ENCODE peak calls at places on chromosomes 11 and 22, in four cellular contexts. One of them, this sample, is unnamed.
A peak's percentile ranks its signal among the peaks of the same experiment; 100 is the strongest.

GRCh38 chr22:24120029-24120428 is 61.3 kb upstream of the SUSD2 start:
- DNase-seq in stimulated activated CD4-positive, alpha-beta T cell treated with anti-CD3 and anti-CD28 coated beads, TNF-alpha, amount 100 ng/mL, for 24 hours: no peak
- DNase-seq in neural progenitor cell: no peak
- DNase-seq in choroid plexus epithelial cell: no peak
- DNase-seq in this sample: no peak

GRCh38 chr11:73386026-73386425 is 9.8 kb downstream of the RELT start:
- DNase-seq in stimulated activated CD4-positive, alpha-beta T cell treated with anti-CD3 and anti-CD28 coated beads, TNF-alpha, amount 100 ng/mL, for 24 hours: no peak
- DNase-seq in neural progenitor cell: no peak
- DNase-seq in choroid plexus epithelial cell: no peak
- DNase-seq in this sample: no peak

GRCh38 chr11:845872-846271 is 3.2 kb downstream of the TSPAN4 start:
- DNase-seq in stimulated activated CD4-positive, alpha-beta T cell treated with anti-CD3 and anti-CD28 coated beads, TNF-alpha, amount 100 ng/mL, for 24 hours: no peak
- DNase-seq in neural progenitor cell: no peak
- DNase-seq in choroid plexus epithelial cell: peak; percentile 49
- DNase-seq in this sample: no peak

GRCh38 chr11:63720611-63721010 is 39.3 kb downstream of the RTN3 start:
- DNase-seq in stimulated activated CD4-positive, alpha-beta T cell treated with anti-CD3 and anti-CD28 coated beads, TNF-alpha, amount 100 ng/mL, for 24 hours: no peak
- DNase-seq in neural progenitor cell: no peak
- DNase-seq in choroid plexus epithelial cell: no peak
- DNase-seq in this sample: no peak

GRCh38 chr11:35418847-35419712 is at the start of gene SLC1A2:
- DNase-seq in stimulated activated CD4-positive, alpha-beta T cell treated with anti-CD3 and anti-CD28 coated beads, TNF-alpha, amount 100 ng/mL, for 24 hours: no peak
- DNase-seq in neural progenitor cell: peak; percentile 82
- DNase-seq in choroid plexus epithelial cell: peak; percentile 26
- DNase-seq in this sample: no peak

GRCh38 chr11:113773092-113773415 is 438 bp downstream of the ZW10 start:
- DNase-seq in stimulated activated CD4-positive, alpha-beta T cell treated with anti-CD3 and anti-CD28 coated beads, TNF-alpha, amount 100 ng/mL, for 24 hours: no peak
- DNase-seq in neural progenitor cell: peak; percentile 44
- DNase-seq in choroid plexus epithelial cell: peak; percentile 19
- DNase-seq in this sample: no peak

GRCh38 chr22:50525991-50526848 is 822 bp upstream of the SCO2 start:
- DNase-seq in stimulated activated CD4-positive, alpha-beta T cell treated with anti-CD3 and anti-CD28 coated beads, TNF-alpha, amount 100 ng/mL, for 24 hours: peak; percentile 91
- DNase-seq in neural progenitor cell: peak; percentile 87
- DNase-seq in choroid plexus epithelial cell: peak; percentile 83
- DNase-seq in this sample: no peak

GRCh38 chr11:26537341-26537740 is 34.7 kb downstream of the MUC15 start:
- DNase-seq in stimulated activated CD4-positive, alpha-beta T cell treated with anti-CD3 and anti-CD28 coated beads, TNF-alpha, amount 100 ng/mL, for 24 hours: no peak
- DNase-seq in neural progenitor cell: peak; percentile 42
- DNase-seq in choroid plexus epithelial cell: no peak
- DNase-seq in this sample: no peak

GRCh38 chr11:107203656-107204055 is 185.4 kb upstream of the GUCY1A2 start:
- DNase-seq in stimulated activated CD4-positive, alpha-beta T cell treated with anti-CD3 and anti-CD28 coated beads, TNF-alpha, amount 100 ng/mL, for 24 hours: no peak
- DNase-seq in neural progenitor cell: no peak
- DNase-seq in choroid plexus epithelial cell: no peak
- DNase-seq in this sample: no peak

GRCh38 chr11:125236072-125236825 is 71.7 kb downstream of the PKNOX2 start:
- DNase-seq in stimulated activated CD4-positive, alpha-beta T cell treated with anti-CD3 and anti-CD28 coated beads, TNF-alpha, amount 100 ng/mL, for 24 hours: no peak
- DNase-seq in neural progenitor cell: no peak
- DNase-seq in choroid plexus epithelial cell: no peak
- DNase-seq in this sample: no peak

GRCh38 chr11:26297179-26297970 is 34.6 kb upstream of the ANO3 start:
- DNase-seq in stimulated activated CD4-positive, alpha-beta T cell treated with anti-CD3 and anti-CD28 coated beads, TNF-alpha, amount 100 ng/mL, for 24 hours: no peak
- DNase-seq in neural progenitor cell: peak; percentile 65
- DNase-seq in choroid plexus epithelial cell: peak; percentile 90
- DNase-seq in this sample: peak; percentile 87

GRCh38 chr11:102879801-102880200 is 5.0 kb upstream of the MMP12 start:
- DNase-seq in stimulated activated CD4-positive, alpha-beta T cell treated with anti-CD3 and anti-CD28 coated beads, TNF-alpha, amount 100 ng/mL, for 24 hours: no peak
- DNase-seq in neural progenitor cell: no peak
- DNase-seq in choroid plexus epithelial cell: no peak
- DNase-seq in this sample: no peak

GRCh38 chr11:15158351-15159015 is 43.8 kb downstream of the INSC start:
- DNase-seq in stimulated activated CD4-positive, alpha-beta T cell treated with anti-CD3 and anti-CD28 coated beads, TNF-alpha, amount 100 ng/mL, for 24 hours: no peak
- DNase-seq in neural progenitor cell: no peak
- DNase-seq in choroid plexus epithelial cell: peak; percentile 70
- DNase-seq in this sample: no peak

GRCh38 chr22:28481725-28482124 is 197.9 kb downstream of the TTC28 start:
- DNase-seq in stimulated activated CD4-positive, alpha-beta T cell treated with anti-CD3 and anti-CD28 coated beads, TNF-alpha, amount 100 ng/mL, for 24 hours: no peak
- DNase-seq in neural progenitor cell: no peak
- DNase-seq in choroid plexus epithelial cell: no peak
- DNase-seq in this sample: no peak

GRCh38 chr22:30304495-30305244 is 15.4 kb upstream of the CASTOR1 start:
- DNase-seq in stimulated activated CD4-positive, alpha-beta T cell treated with anti-CD3 and anti-CD28 coated beads, TNF-alpha, amount 100 ng/mL, for 24 hours: no peak
- DNase-seq in neural progenitor cell: no peak
- DNase-seq in choroid plexus epithelial cell: no peak
- DNase-seq in this sample: no peak

GRCh38 chr11:75280227-75280671 is 39.7 kb downstream of the TPBGL start:
- DNase-seq in stimulated activated CD4-positive, alpha-beta T cell treated with anti-CD3 and anti-CD28 coated beads, TNF-alpha, amount 100 ng/mL, for 24 hours: peak; percentile 71
- DNase-seq in neural progenitor cell: peak; percentile 84
- DNase-seq in choroid plexus epithelial cell: peak; percentile 80
- DNase-seq in this sample: no peak

GRCh38 chr11:85672111-85672875 is 7.4 kb upstream of the CREBZF start:
- DNase-seq in stimulated activated CD4-positive, alpha-beta T cell treated with anti-CD3 and anti-CD28 coated beads, TNF-alpha, amount 100 ng/mL, for 24 hours: no peak
- DNase-seq in neural progenitor cell: no peak
- DNase-seq in choroid plexus epithelial cell: no peak
- DNase-seq in this sample: no peak

GRCh38 chr11:104581246-104581980 is 316.8 kb downstream of the CASP12 start:
- DNase-seq in stimulated activated CD4-positive, alpha-beta T cell treated with anti-CD3 and anti-CD28 coated beads, TNF-alpha, amount 100 ng/mL, for 24 hours: no peak
- DNase-seq in neural progenitor cell: peak; percentile 61
- DNase-seq in choroid plexus epithelial cell: peak; percentile 80
- DNase-seq in this sample: no peak

GRCh38 chr11:77159937-77160495 is 32.0 kb downstream of the MYO7A start:
- DNase-seq in stimulated activated CD4-positive, alpha-beta T cell treated with anti-CD3 and anti-CD28 coated beads, TNF-alpha, amount 100 ng/mL, for 24 hours: no peak
- DNase-seq in neural progenitor cell: no peak
- DNase-seq in choroid plexus epithelial cell: no peak
- DNase-seq in this sample: no peak

GRCh38 chr11:125256471-125257010 is 92.0 kb downstream of the PKNOX2 start:
- DNase-seq in stimulated activated CD4-positive, alpha-beta T cell treated with anti-CD3 and anti-CD28 coated beads, TNF-alpha, amount 100 ng/mL, for 24 hours: no peak
- DNase-seq in neural progenitor cell: no peak
- DNase-seq in choroid plexus epithelial cell: peak; percentile 38
- DNase-seq in this sample: no peak

GRCh38 chr22:50613291-50613981 is 12.8 kb downstream of the MAPK8IP2 start:
- DNase-seq in stimulated activated CD4-positive, alpha-beta T cell treated with anti-CD3 and anti-CD28 coated beads, TNF-alpha, amount 100 ng/mL, for 24 hours: no peak
- DNase-seq in neural progenitor cell: no peak
- DNase-seq in choroid plexus epithelial cell: peak; percentile 22
- DNase-seq in this sample: no peak

GRCh38 chr11:42344204-42344792 is 884.8 kb upstream of the LRRC4C start:
- DNase-seq in stimulated activated CD4-positive, alpha-beta T cell treated with anti-CD3 and anti-CD28 coated beads, TNF-alpha, amount 100 ng/mL, for 24 hours: no peak
- DNase-seq in neural progenitor cell: no peak
- DNase-seq in choroid plexus epithelial cell: no peak
- DNase-seq in this sample: no peak

This sample was measured in retinal pigment epithelial cell.